ENCODE peak calls at places on chromosomes 13 and 19, in eight cellular contexts. O, W, V, E, D, X, M and H are unnamed samples.

GRCh38 chr19:5448374-5448773 is 6.8 kb upstream of the ZNRF4 start:
- DNase-seq in O (peak; percentile 17), W (no peak), V (peak; percentile 61), E (no peak), D (no peak), X (no peak), M (no peak), H (no peak)

GRCh38 chr13:73215807-73216206 is 157.0 kb downstream of the KLF5 start:
- DNase-seq in O (no peak), W (no peak), V (peak; percentile 38), E (no peak), D (no peak), X (no peak), M (no peak), H (no peak)

GRCh38 chr13:40503966-40504591 is 162.4 kb downstream of the FOXO1 start:
- DNase-seq in O (no peak), W (peak; percentile 40), V (no peak), E (no peak), D (no peak), X (no peak), M (no peak), H (no peak)

GRCh38 chr19:53873451-53874383 is 6.0 kb downstream of the MYADM start:
- DNase-seq in O (no peak), W (no peak), V (no peak), E (no peak), D (peak; percentile 54), X (no peak), M (no peak), H (no peak)

GRCh38 chr13:67736646-67737420 is 506.7 kb upstream of the PCDH9 start:
- DNase-seq in O (no peak), W (peak; percentile 0), V (no peak), E (no peak), D (no peak), X (no peak), M (no peak), H (no peak)

GRCh38 chr19:18603958-18604819 is 2.4 kb downstream of the CRLF1 start:
- DNase-seq in O (no peak), W (no peak), V (no peak), E (no peak), D (no peak), X (no peak), M (no peak), H (no peak)

GRCh38 chr13:43664700-43665191 is 122.0 kb downstream of the ENOX1 start:
- DNase-seq in O (peak; percentile 13), W (no peak), V (peak; percentile 35), E (no peak), D (peak; percentile 48), X (no peak), M (peak; percentile 49), H (no peak)

GRCh38 chr13:111485491-111486250 is 165.2 kb downstream of the TEX29 start:
- DNase-seq in O (no peak), W (no peak), V (peak; percentile 11), E (peak; percentile 81), D (no peak), X (no peak), M (no peak), H (no peak)

GRCh38 chr13:51534075-51534817 is 50.0 kb upstream of the WDFY2 start:
- DNase-seq in O (no peak), W (no peak), V (peak; percentile 31), E (no peak), D (no peak), X (no peak), M (no peak), H (no peak)

GRCh38 chr19:1026189-1027019 is at the start of gene CNN2:
- DNase-seq in O (peak; percentile 86), W (peak; percentile 69), V (peak; percentile 88), E (peak; percentile 96), D (peak; percentile 90), X (no peak), M (peak; percentile 91), H (peak; percentile 89)

GRCh38 chr13:61414686-61415664 is 674 bp downstream of the PCDH20 start:
- DNase-seq in O (peak; percentile 31), W (no peak), V (peak; percentile 65), E (peak; percentile 83), D (no peak), X (no peak), M (no peak), H (no peak)

GRCh38 chr13:30464496-30465351 is 1.0 kb downstream of the HMGB1 start:
- DNase-seq in O (peak; percentile 73), W (peak; percentile 22), V (peak; percentile 69), E (peak; percentile 94), D (peak; percentile 90), X (no peak), M (peak; percentile 87), H (peak; percentile 33)

GRCh38 chr13:30165791-30166190 is 141.6 kb downstream of the KATNAL1 start:
- DNase-seq in O (no peak), W (no peak), V (no peak), E (no peak), D (no peak), X (no peak), M (no peak), H (no peak)

DNA sequence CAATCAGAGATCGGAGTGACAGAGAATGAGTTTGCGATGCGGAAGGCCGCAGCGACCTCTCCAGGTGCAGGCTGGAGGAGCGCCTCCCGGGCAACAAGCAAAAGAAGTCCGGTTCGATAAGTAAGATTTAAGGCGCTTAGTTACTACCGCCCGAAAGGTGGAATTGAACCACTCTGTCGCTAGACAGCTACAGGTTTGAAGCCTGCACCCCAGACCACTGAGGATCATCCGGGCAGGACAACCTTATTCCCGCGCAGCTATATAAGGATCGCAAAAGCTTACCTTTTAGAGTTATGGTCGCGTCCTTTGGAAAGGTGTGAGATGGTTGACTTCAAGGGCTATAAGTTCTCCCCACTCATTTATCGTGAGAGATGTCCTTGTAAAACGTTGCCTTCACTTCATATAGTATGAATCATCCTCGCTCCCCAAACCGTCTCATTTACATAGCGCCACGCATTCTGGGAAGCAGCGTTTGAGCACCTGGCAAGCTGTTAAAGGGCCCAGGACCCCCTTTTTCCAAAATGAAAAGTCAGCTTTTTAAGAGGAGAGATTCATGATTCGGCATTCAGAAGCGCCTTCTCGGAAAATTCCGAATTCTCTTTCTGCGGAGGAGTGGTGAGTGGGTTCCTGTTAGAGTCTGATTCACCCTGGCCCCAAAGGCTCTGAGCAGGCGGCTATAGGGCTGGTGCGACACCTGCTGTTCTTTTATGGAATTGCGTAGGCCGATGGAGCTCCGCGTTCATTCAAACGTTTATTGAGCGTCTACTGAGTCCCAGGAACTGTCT is 10.8 kb downstream of the FOSB start:
- DNase-seq in O (peak; percentile 92), W (peak; percentile 89), V (peak; percentile 86), E (peak; percentile 97), D (peak; percentile 87), X (peak; percentile 88), M (peak; percentile 87), H (peak; percentile 64)
- TF ChIP-seq POLR2A in O (no peak), W (no peak), V (no peak), E (no peak), D (peak; percentile 27), X (peak; percentile 74), M (no peak), H (peak; percentile 73)

DNA sequence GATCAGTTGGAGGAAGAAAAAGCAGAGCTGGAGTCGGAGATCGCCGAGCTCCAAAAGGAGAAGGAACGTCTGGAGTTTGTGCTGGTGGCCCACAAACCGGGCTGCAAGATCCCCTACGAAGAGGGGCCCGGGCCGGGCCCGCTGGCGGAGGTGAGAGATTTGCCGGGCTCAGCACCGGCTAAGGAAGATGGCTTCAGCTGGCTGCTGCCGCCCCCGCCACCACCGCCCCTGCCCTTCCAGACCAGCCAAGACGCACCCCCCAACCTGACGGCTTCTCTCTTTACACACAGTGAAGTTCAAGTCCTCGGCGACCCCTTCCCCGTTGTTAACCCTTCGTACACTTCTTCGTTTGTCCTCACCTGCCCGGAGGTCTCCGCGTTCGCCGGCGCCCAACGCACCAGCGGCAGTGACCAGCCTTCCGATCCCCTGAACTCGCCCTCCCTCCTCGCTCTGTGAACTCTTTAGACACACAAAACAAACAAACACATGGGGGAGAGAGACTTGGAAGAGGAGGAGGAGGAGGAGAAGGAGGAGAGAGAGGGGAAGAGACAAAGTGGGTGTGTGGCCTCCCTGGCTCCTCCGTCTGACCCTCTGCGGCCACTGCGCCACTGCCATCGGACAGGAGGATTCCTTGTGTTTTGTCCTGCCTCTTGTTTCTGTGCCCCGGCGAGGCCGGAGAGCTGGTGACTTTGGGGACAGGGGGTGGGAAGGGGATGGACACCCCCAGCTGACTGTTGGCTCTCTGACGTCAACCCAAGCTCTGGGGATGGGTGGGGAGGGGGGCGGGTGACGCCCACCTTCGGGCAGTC is 5.0 kb downstream of the FOSB start:
- DNase-seq in O (no peak), W (no peak), V (no peak), E (no peak), D (no peak), X (no peak), M (no peak), H (no peak)
- TF ChIP-seq POLR2A in O (no peak), W (no peak), V (no peak), E (no peak), D (no peak), X (no peak), M (no peak), H (no peak)

GRCh38 chr13:93819331-93819730 is 592.7 kb downstream of the GPC6 start:
- DNase-seq in O (no peak), W (no peak), V (no peak), E (no peak), D (no peak), X (no peak), M (no peak), H (no peak)

GRCh38 chr13:93824286-93824685 is 597.7 kb downstream of the GPC6 start:
- DNase-seq in O (no peak), W (no peak), V (no peak), E (no peak), D (no peak), X (no peak), M (no peak), H (no peak)

GRCh38 chr13:93814658-93815057 is 588.1 kb downstream of the GPC6 start:
- DNase-seq in O (no peak), W (no peak), V (no peak), E (no peak), D (no peak), X (no peak), M (no peak), H (no peak)

DNA sequence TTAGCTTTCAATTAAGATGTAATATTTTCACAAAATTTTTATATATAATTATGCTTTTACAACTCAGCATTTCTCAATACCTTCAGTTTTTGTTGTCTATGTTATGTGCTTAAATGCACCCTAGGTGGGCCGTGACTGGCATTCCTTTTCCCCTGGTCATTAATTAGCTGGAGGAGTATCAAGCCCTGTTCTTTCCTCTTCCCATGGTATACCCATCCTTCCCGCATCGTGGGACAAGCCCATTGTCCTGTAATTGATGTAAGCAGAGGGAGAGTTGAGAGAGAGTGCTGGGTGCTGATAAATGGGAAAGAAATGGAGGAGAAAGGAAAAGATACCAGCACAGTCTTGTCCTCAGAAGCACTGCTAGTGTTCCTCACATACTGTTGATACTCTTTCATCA is 591.7 kb downstream of the GPC6 start:
- DNase-seq in O (no peak), W (no peak), V (no peak), E (no peak), D (no peak), X (no peak), M (no peak), H (no peak)
- TF ChIP-seq POLR2A in O (no peak), W (no peak), V (no peak), E (no peak), D (no peak), X (no peak), M (no peak), H (no peak)

GRCh38 chr13:29067306-29067945 is 247.3 kb downstream of the MTUS2 start:
- DNase-seq in O (no peak), W (no peak), V (no peak), E (no peak), D (no peak), X (no peak), M (no peak), H (no peak)

GRCh38 chr13:29059837-29060236 is 239.7 kb downstream of the MTUS2 start:
- DNase-seq in O (no peak), W (no peak), V (no peak), E (no peak), D (peak; percentile 54), X (no peak), M (no peak), H (no peak)

GRCh38 chr13:29065142-29065541 is 245.0 kb downstream of the MTUS2 start:
- DNase-seq in O (no peak), W (no peak), V (no peak), E (no peak), D (no peak), X (peak; percentile 27), M (no peak), H (no peak)
- TF ChIP-seq POLR2A in O (no peak), W (no peak), V (no peak), E (no peak), D (no peak), X (no peak), M (no peak), H (no peak)